ENCODE peak calls at places on chromosomes 4 and X, in five cellular contexts. W is neural crest cell, B is GM23338, C is IMR-90, M is choroid plexus epithelial cell. J is an unnamed sample.

GRCh38 chr4:99885063-99885664 is 9.1 kb downstream of the LAMTOR3 start:
- DNase-seq in B (peak), M (peak), W (no peak), C (peak), J (peak)

GRCh38 chr4:84803720-84804119 is 162.8 kb downstream of the WDFY3 start:
- DNase-seq in W (no peak), C (peak), B (no peak), M (peak), J (no peak)

GRCh38 chr4:89356086-89356485 is 48.5 kb upstream of the GPRIN3 start:
- DNase-seq in B (no peak), C (no peak), W (no peak), M (no peak), J (no peak)

GRCh38 chrX:96502507-96502906 is 182.1 kb upstream of the DIAPH2 start:
- DNase-seq in M (no peak), C (no peak), B (no peak), W (no peak), J (no peak)

GRCh38 chr4:150176559-150176958 is 98.3 kb downstream of the DCLK2 start:
- DNase-seq in C (peak), W (no peak), M (no peak), B (no peak), J (no peak)

GRCh38 chr4:137852326-137852725 is 320.0 kb upstream of the PCDH18 start:
- DNase-seq in B (no peak), W (no peak), C (no peak), M (no peak), J (no peak)

GRCh38 chr4:38857354-38858096 is 908 bp upstream of the TLR6 start:
- DNase-seq in B (no peak), M (peak), C (peak), W (no peak), J (no peak)

GRCh38 chr4:13526658-13527057 is 17.6 kb downstream of the NKX3-2 start:
- DNase-seq in M (no peak), C (no peak), B (no peak), W (no peak), J (no peak)

GRCh38 chrX:105101378-105101777 is 119.1 kb downstream of the TEX13A start:
- DNase-seq in M (no peak), B (no peak), W (no peak), C (no peak), J (no peak)

GRCh38 chr4:678331-678734 is 4.0 kb downstream of the MYL5 start:
- DNase-seq in W (no peak), C (no peak), B (no peak), M (no peak), J (peak)

GRCh38 chrX:35090801-35091200 is 148.2 kb downstream of the FAM47B start:
- DNase-seq in W (no peak), B (no peak), M (no peak), C (peak), J (no peak)

GRCh38 chr4:90190510-90190909 is 63.3 kb downstream of the CCSER1 start:
- DNase-seq in B (no peak), M (no peak), W (no peak), C (no peak), J (no peak)

GRCh38 chr4:38803833-38804653 is 548 bp downstream of the TLR1 start:
- DNase-seq in M (peak), W (no peak), C (no peak), B (no peak), J (no peak)

GRCh38 chrX:137151403-137151802 is 117.6 kb upstream of the GPR101 start:
- DNase-seq in M (no peak), C (no peak), B (peak), W (no peak), J (no peak)

GRCh38 chr4:183153190-183153916 is 54.3 kb downstream of the WWC2 start:
- DNase-seq in C (no peak), W (no peak), M (no peak), B (peak), J (no peak)

GRCh38 chr4:43047044-43047443 is 154.5 kb downstream of the GRXCR1 start:
- DNase-seq in C (no peak), B (no peak), M (no peak), W (no peak), J (no peak)

GRCh38 chr4:110618091-110619000 is 4.5 kb downstream of the PITX2 start:
- DNase-seq in B (peak), W (peak), C (no peak), M (no peak), J (peak)

GRCh38 chr4:147596976-147597375 is 20.2 kb upstream of the TMEM184C start:
- DNase-seq in W (no peak), M (peak), B (no peak), C (peak), J (no peak)

GRCh38 chr4:41866799-41867677 is 68.2 kb upstream of the TMEM33 start:
- DNase-seq in W (no peak), M (no peak), C (no peak), B (peak), J (peak)

GRCh38 chr4:160009656-160010493 is 907.0 kb downstream of the RAPGEF2 start:
- DNase-seq in M (peak), W (no peak), C (no peak), B (no peak), J (no peak)

GRCh38 chrX:106874075-106874474 is 29.1 kb downstream of the RIPPLY1 start:
- DNase-seq in B (peak), M (peak), C (peak), W (no peak), J (no peak)

GRCh38 chrX:102712967-102713677 is 874 bp downstream of the GPRASP2 start:
- DNase-seq in M (peak), W (peak), B (peak), C (peak), J (peak)

GRCh38 chr4:2799444-2799911 is 6.6 kb downstream of the SH3BP2 start:
- DNase-seq in C (no peak), W (no peak), M (no peak), B (no peak), J (peak)

GRCh38 chrX:102744307-102744706 is 23.8 kb downstream of the GPRASP3 start:
- DNase-seq in W (no peak), M (no peak), B (no peak), C (no peak), J (no peak)

GRCh38 chr4:2837904-2838496 is 5.6 kb upstream of the ADD1 start:
- DNase-seq in M (peak), C (peak), B (no peak), W (no peak), J (no peak)

GRCh38 chrX:145190801-145191389 is 56.4 kb upstream of the SPANXN1 start:
- DNase-seq in C (no peak), W (no peak), B (peak), M (peak), J (no peak)

GRCh38 chrX:30570505-30570904 is 7.1 kb downstream of the TASL start:
- DNase-seq in C (peak), W (no peak), M (peak), B (peak), J (no peak)

GRCh38 chr4:8414377-8414776 is 26.1 kb downstream of the ACOX3 start:
- DNase-seq in W (no peak), M (no peak), C (no peak), B (no peak), J (no peak)

GRCh38 chr4:138609943-138610350 is 367.8 kb upstream of the SLC7A11 start:
- DNase-seq in M (peak), B (no peak), C (peak), W (no peak), J (no peak)

GRCh38 chr4:106366026-106366425 is 2.6 kb downstream of the GIMD1 start:
- DNase-seq in W (no peak), C (peak), B (no peak), M (peak), J (no peak)

DNA sequence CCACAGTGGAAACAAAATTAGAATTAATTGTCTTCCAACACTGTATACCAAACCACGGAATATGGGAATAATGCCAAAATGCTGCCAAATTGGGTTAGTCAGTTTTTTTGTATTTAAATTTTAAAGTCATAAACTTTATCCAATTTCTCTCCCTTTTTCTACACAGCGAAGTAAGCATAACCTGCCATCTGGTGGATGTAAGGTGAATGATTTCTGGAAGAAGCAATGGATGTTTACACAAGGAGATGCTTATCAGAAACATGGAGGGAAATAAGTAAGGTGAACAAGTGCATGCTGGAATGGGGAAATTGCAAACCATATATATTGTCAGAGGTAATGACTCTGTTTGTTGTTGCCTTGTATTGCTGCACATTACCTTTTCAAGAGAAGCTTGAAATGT is 691.9 kb downstream of the TECRL start:
- DNase-seq in M (peak), B (peak), W (no peak), C (no peak), J (no peak)
- TF ChIP-seq CTCF in M (no peak), B (peak), W (peak), C (peak), J (peak)

GRCh38 chr4:1748465-1748995 is 27.2 kb downstream of the TACC3 start:
- DNase-seq in B (peak), W (peak), C (peak), M (peak), J (peak)
- TF ChIP-seq CTCF in B (peak), W (peak), C (peak), M (peak), J (peak)

DNA sequence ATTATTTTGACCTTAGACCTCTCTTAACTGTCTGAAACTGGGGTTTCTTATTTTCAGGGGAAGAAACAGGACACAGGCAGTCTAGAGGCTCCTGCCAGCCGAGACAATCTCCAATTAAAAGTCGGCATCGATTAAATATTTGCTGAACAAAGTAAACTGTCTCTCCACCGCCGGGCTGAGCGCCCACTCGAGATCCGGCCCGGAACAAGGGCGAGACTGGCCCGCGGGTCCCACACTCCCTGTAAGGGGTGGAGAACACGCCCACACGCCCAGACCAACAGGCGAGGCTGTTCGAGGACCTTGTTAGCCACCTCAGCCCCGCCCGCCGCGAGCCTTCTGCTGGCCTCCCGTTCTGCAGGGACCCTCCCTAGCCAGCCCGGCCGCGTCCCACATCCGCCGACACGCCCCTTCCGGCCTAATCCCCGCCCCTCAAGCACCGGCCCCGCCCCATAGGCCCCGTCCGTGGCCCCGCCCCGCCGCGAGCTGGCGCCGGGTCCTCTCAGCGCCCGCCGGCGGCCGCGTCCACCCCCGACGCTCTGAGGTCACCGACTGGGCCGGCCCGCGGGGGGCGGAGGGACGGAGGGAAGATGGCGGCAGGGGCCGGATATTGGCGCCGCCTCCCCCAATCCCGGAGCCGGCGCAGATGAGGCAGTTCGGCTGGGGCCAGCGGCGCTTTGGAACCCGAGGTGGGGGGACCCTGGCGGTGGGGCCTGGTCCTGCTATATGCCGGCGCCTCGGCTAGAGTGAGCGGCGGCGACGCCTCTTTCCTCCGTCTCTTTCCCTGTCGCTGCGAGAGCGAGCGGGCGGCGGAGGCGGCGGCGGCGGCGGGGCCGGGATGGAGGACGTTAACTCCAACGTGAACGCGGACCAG is at the start of gene SLAIN2:
- DNase-seq in W (peak), B (peak), C (peak), M (peak), J (peak)
- TF ChIP-seq CTCF in W (peak), B (peak), C (peak), M (peak), J (peak)

GRCh38 chr4:83282049-83282535 is 2.5 kb downstream of the COQ2 start:
- DNase-seq in C (peak), B (peak), M (peak), W (peak), J (peak)
- TF ChIP-seq CTCF in C (peak), B (peak), M (peak), W (peak), J (peak)

GRCh38 chr4:186726440-186727148 is 2.9 kb upstream of the FAT1 start:
- DNase-seq in C (peak), B (peak), M (peak), W (peak), J (peak)
- TF ChIP-seq CTCF in C (peak), B (no peak), M (no peak), W (no peak), J (no peak)

GRCh38 chr4:140372607-140373327 is 679 bp upstream of the SCOC start:
- DNase-seq in B (peak), M (peak), W (no peak), C (peak), J (no peak)
- TF ChIP-seq CTCF in B (no peak), M (peak), W (peak), C (no peak), J (no peak)

J was measured in endothelial cell.